ENCODE peak calls at places on chromosomes 4 and X, in ten cellular contexts. One of them, this sample, is unnamed.
A peak's percentile ranks its signal among the peaks of the same experiment; 100 is the strongest.

GRCh38 chr4:83558693-83559092 is 22.8 kb downstream of the GPAT3 start:
- DNase-seq in AG10803: peak; percentile 44
- DNase-seq in HepG2: no peak
- DNase-seq in lower lobe of right lung: no peak
- DNase-seq in brain microvascular endothelial cell: no peak
- DNase-seq in CD8-positive, alpha-beta T cell: no peak
- DNase-seq in foreskin fibroblast: peak; percentile 41
- DNase-seq in HFF-Myc: no peak
- DNase-seq in astrocyte: peak; percentile 55
- DNase-seq in sigmoid colon: no peak
- DNase-seq in this sample: no peak

GRCh38 chr4:173543266-173543665 is 13.2 kb upstream of the HAND2 start:
- DNase-seq in AG10803: no peak
- DNase-seq in HepG2: no peak
- DNase-seq in lower lobe of right lung: no peak
- DNase-seq in brain microvascular endothelial cell: no peak
- DNase-seq in CD8-positive, alpha-beta T cell: no peak
- DNase-seq in foreskin fibroblast: no peak
- DNase-seq in HFF-Myc: no peak
- DNase-seq in astrocyte: no peak
- DNase-seq in sigmoid colon: no peak
- DNase-seq in this sample: no peak

GRCh38 chr4:182179105-182179504 is 64.1 kb upstream of the TENM3 start:
- DNase-seq in AG10803: peak; percentile 56
- DNase-seq in HepG2: no peak
- DNase-seq in lower lobe of right lung: no peak
- DNase-seq in brain microvascular endothelial cell: peak; percentile 60
- DNase-seq in CD8-positive, alpha-beta T cell: no peak
- DNase-seq in foreskin fibroblast: peak; percentile 79
- DNase-seq in HFF-Myc: peak; percentile 22
- DNase-seq in astrocyte: peak; percentile 83
- DNase-seq in sigmoid colon: no peak
- DNase-seq in this sample: peak; percentile 33

GRCh38 chr4:78956979-78957378 is 17.7 kb upstream of the PAQR3 start:
- DNase-seq in AG10803: no peak
- DNase-seq in HepG2: no peak
- DNase-seq in lower lobe of right lung: no peak
- DNase-seq in brain microvascular endothelial cell: no peak
- DNase-seq in CD8-positive, alpha-beta T cell: no peak
- DNase-seq in foreskin fibroblast: no peak
- DNase-seq in HFF-Myc: no peak
- DNase-seq in astrocyte: no peak
- DNase-seq in sigmoid colon: no peak
- DNase-seq in this sample: no peak

GRCh38 chr4:26999689-27000088 is 139.0 kb downstream of the STIM2 start:
- DNase-seq in AG10803: no peak
- DNase-seq in HepG2: no peak
- DNase-seq in lower lobe of right lung: no peak
- DNase-seq in brain microvascular endothelial cell: no peak
- DNase-seq in CD8-positive, alpha-beta T cell: no peak
- DNase-seq in foreskin fibroblast: no peak
- DNase-seq in HFF-Myc: no peak
- DNase-seq in astrocyte: no peak
- DNase-seq in sigmoid colon: no peak
- DNase-seq in this sample: no peak

GRCh38 chr4:2827071-2827873 is 16.4 kb upstream of the ADD1 start:
- DNase-seq in AG10803: no peak
- DNase-seq in HepG2: no peak
- DNase-seq in lower lobe of right lung: peak; percentile 31
- DNase-seq in brain microvascular endothelial cell: no peak
- DNase-seq in CD8-positive, alpha-beta T cell: no peak
- DNase-seq in foreskin fibroblast: no peak
- DNase-seq in HFF-Myc: no peak
- DNase-seq in astrocyte: no peak
- DNase-seq in sigmoid colon: peak; percentile 58
- DNase-seq in this sample: no peak

GRCh38 chr4:2132438-2132837 is 73.3 kb downstream of the NAT8L start:
- DNase-seq in AG10803: no peak
- DNase-seq in HepG2: no peak
- DNase-seq in lower lobe of right lung: no peak
- DNase-seq in brain microvascular endothelial cell: no peak
- DNase-seq in CD8-positive, alpha-beta T cell: no peak
- DNase-seq in foreskin fibroblast: peak; percentile 11
- DNase-seq in HFF-Myc: no peak
- DNase-seq in astrocyte: no peak
- DNase-seq in sigmoid colon: no peak
- DNase-seq in this sample: no peak

GRCh38 chrX:41518841-41519220 is 71.7 kb downstream of the NYX start:
- DNase-seq in AG10803: no peak
- DNase-seq in HepG2: no peak
- DNase-seq in lower lobe of right lung: no peak
- DNase-seq in brain microvascular endothelial cell: no peak
- DNase-seq in CD8-positive, alpha-beta T cell: no peak
- DNase-seq in foreskin fibroblast: peak; percentile 19
- DNase-seq in HFF-Myc: no peak
- DNase-seq in astrocyte: no peak
- DNase-seq in sigmoid colon: no peak
- DNase-seq in this sample: no peak

GRCh38 chr4:52006887-52007286 is 13.3 kb downstream of the LRRC66 start:
- DNase-seq in AG10803: no peak
- DNase-seq in HepG2: no peak
- DNase-seq in lower lobe of right lung: no peak
- DNase-seq in brain microvascular endothelial cell: no peak
- DNase-seq in CD8-positive, alpha-beta T cell: no peak
- DNase-seq in foreskin fibroblast: no peak
- DNase-seq in HFF-Myc: no peak
- DNase-seq in astrocyte: no peak
- DNase-seq in sigmoid colon: no peak
- DNase-seq in this sample: no peak

GRCh38 chr4:154928640-154929257 is 147.7 kb downstream of the RBM46 start:
- DNase-seq in AG10803: peak; percentile 56
- DNase-seq in HepG2: peak; percentile 32
- DNase-seq in lower lobe of right lung: no peak
- DNase-seq in brain microvascular endothelial cell: peak; percentile 1
- DNase-seq in CD8-positive, alpha-beta T cell: no peak
- DNase-seq in foreskin fibroblast: peak; percentile 66
- DNase-seq in HFF-Myc: peak; percentile 14
- DNase-seq in astrocyte: peak; percentile 13
- DNase-seq in sigmoid colon: no peak
- DNase-seq in this sample: peak; percentile 71
- TF ChIP-seq CTCF in AG10803: peak; percentile 67
- TF ChIP-seq CTCF in HepG2: peak; percentile 52
- TF ChIP-seq CTCF in lower lobe of right lung: no peak
- TF ChIP-seq CTCF in brain microvascular endothelial cell: peak; percentile 42
- TF ChIP-seq CTCF in CD8-positive, alpha-beta T cell: no peak
- TF ChIP-seq CTCF in foreskin fibroblast: peak; percentile 46
- TF ChIP-seq CTCF in HFF-Myc: peak; percentile 52
- TF ChIP-seq CTCF in astrocyte: peak; percentile 31
- TF ChIP-seq CTCF in sigmoid colon: no peak
- TF ChIP-seq CTCF in this sample: peak; percentile 60

GRCh38 chr4:7733801-7734650 is 205.6 kb downstream of the AFAP1 start:
- DNase-seq in AG10803: no peak
- DNase-seq in HepG2: no peak
- DNase-seq in lower lobe of right lung: peak; percentile 42
- DNase-seq in brain microvascular endothelial cell: no peak
- DNase-seq in CD8-positive, alpha-beta T cell: no peak
- DNase-seq in foreskin fibroblast: no peak
- DNase-seq in HFF-Myc: no peak
- DNase-seq in astrocyte: no peak
- DNase-seq in sigmoid colon: no peak
- DNase-seq in this sample: no peak
- H3K4me3 ChIP-seq in AG10803: no peak overlapping the region
- H3K4me3 ChIP-seq in HepG2: no peak overlapping the region
- H3K4me3 ChIP-seq in lower lobe of right lung: no peak overlapping the region
- H3K4me3 ChIP-seq in brain microvascular endothelial cell: no peak overlapping the region
- H3K4me3 ChIP-seq in CD8-positive, alpha-beta T cell: no peak overlapping the region
- H3K4me3 ChIP-seq in foreskin fibroblast: no peak overlapping the region
- H3K4me3 ChIP-seq in HFF-Myc: no peak overlapping the region
- H3K4me3 ChIP-seq in astrocyte: no peak overlapping the region
- H3K4me3 ChIP-seq in sigmoid colon: no peak overlapping the region
- H3K4me3 ChIP-seq in this sample: no peak overlapping the region

GRCh38 chrX:131405497-131405896 is 116.4 kb upstream of the IGSF1 start:
- DNase-seq in AG10803: no peak
- DNase-seq in HepG2: no peak
- DNase-seq in lower lobe of right lung: no peak
- DNase-seq in brain microvascular endothelial cell: no peak
- DNase-seq in CD8-positive, alpha-beta T cell: no peak
- DNase-seq in foreskin fibroblast: no peak
- DNase-seq in HFF-Myc: no peak
- DNase-seq in astrocyte: no peak
- DNase-seq in sigmoid colon: no peak
- DNase-seq in this sample: no peak
- TF ChIP-seq CTCF in AG10803: no peak
- TF ChIP-seq CTCF in HepG2: no peak
- TF ChIP-seq CTCF in lower lobe of right lung: no peak
- TF ChIP-seq CTCF in brain microvascular endothelial cell: no peak
- TF ChIP-seq CTCF in CD8-positive, alpha-beta T cell: no peak
- TF ChIP-seq CTCF in foreskin fibroblast: no peak
- TF ChIP-seq CTCF in HFF-Myc: no peak
- TF ChIP-seq CTCF in astrocyte: no peak
- TF ChIP-seq CTCF in sigmoid colon: no peak
- TF ChIP-seq CTCF in this sample: no peak

GRCh38 chr4:183214912-183215488 is 105.1 kb downstream of the CLDN22 start:
- DNase-seq in AG10803: no peak
- DNase-seq in HepG2: no peak
- DNase-seq in lower lobe of right lung: no peak
- DNase-seq in brain microvascular endothelial cell: no peak
- DNase-seq in CD8-positive, alpha-beta T cell: no peak
- DNase-seq in foreskin fibroblast: no peak
- DNase-seq in HFF-Myc: no peak
- DNase-seq in astrocyte: no peak
- DNase-seq in sigmoid colon: no peak
- DNase-seq in this sample: no peak

GRCh38 chr4:183213996-183214395 is 106.1 kb downstream of the CLDN22 start:
- DNase-seq in AG10803: no peak
- DNase-seq in HepG2: no peak
- DNase-seq in lower lobe of right lung: no peak
- DNase-seq in brain microvascular endothelial cell: no peak
- DNase-seq in CD8-positive, alpha-beta T cell: no peak
- DNase-seq in foreskin fibroblast: no peak
- DNase-seq in HFF-Myc: no peak
- DNase-seq in astrocyte: no peak
- DNase-seq in sigmoid colon: no peak
- DNase-seq in this sample: no peak

GRCh38 chr4:183205682-183206081 is 106.6 kb downstream of the WWC2 start:
- DNase-seq in AG10803: no peak
- DNase-seq in HepG2: no peak
- DNase-seq in lower lobe of right lung: no peak
- DNase-seq in brain microvascular endothelial cell: no peak
- DNase-seq in CD8-positive, alpha-beta T cell: no peak
- DNase-seq in foreskin fibroblast: no peak
- DNase-seq in HFF-Myc: no peak
- DNase-seq in astrocyte: no peak
- DNase-seq in sigmoid colon: no peak
- DNase-seq in this sample: no peak

GRCh38 chr4:183211533-183211932 is 108.5 kb downstream of the CLDN22 start:
- DNase-seq in AG10803: no peak
- DNase-seq in HepG2: no peak
- DNase-seq in lower lobe of right lung: no peak
- DNase-seq in brain microvascular endothelial cell: no peak
- DNase-seq in CD8-positive, alpha-beta T cell: no peak
- DNase-seq in foreskin fibroblast: no peak
- DNase-seq in HFF-Myc: no peak
- DNase-seq in astrocyte: no peak
- DNase-seq in sigmoid colon: no peak
- DNase-seq in this sample: no peak
- H3K4me3 ChIP-seq in AG10803: no peak overlapping the region
- H3K4me3 ChIP-seq in HepG2: no peak overlapping the region
- H3K4me3 ChIP-seq in lower lobe of right lung: no peak overlapping the region
- H3K4me3 ChIP-seq in brain microvascular endothelial cell: no peak overlapping the region
- H3K4me3 ChIP-seq in CD8-positive, alpha-beta T cell: no peak overlapping the region
- H3K4me3 ChIP-seq in foreskin fibroblast: no peak overlapping the region
- H3K4me3 ChIP-seq in HFF-Myc: no peak overlapping the region
- H3K4me3 ChIP-seq in astrocyte: no peak overlapping the region
- H3K4me3 ChIP-seq in sigmoid colon: no peak overlapping the region
- H3K4me3 ChIP-seq in this sample: no peak overlapping the region

This sample was measured in fibroblast of pulmonary artery.